ENCODE peak calls at places on chromosome 6, in four cellular contexts. P, R, G and S are unnamed samples.

GRCh38 chr6:37131104-37131959 is 38.6 kb upstream of the PIM1 start:
- DNase-seq in P (peak), R (no peak), G (no peak), S (no peak)

GRCh38 chr6:155267411-155267810 is 3.6 kb downstream of the CLDN20 start:
- DNase-seq in P (no peak), R (no peak), G (no peak), S (no peak)

GRCh38 chr6:163021054-163021453 is 293.3 kb downstream of the PACRG start:
- DNase-seq in P (no peak), R (no peak), G (no peak), S (no peak)

GRCh38 chr6:47446974-47447373 is 30.6 kb upstream of the CD2AP start:
- DNase-seq in P (no peak), R (no peak), G (no peak), S (no peak)

GRCh38 chr6:85756982-85757381 is 114.3 kb upstream of the SYNCRIP start:
- DNase-seq in P (no peak), R (no peak), G (peak), S (no peak)

GRCh38 chr6:128632131-128632530 is 111.7 kb upstream of the PTPRK start:
- DNase-seq in P (no peak), R (no peak), G (no peak), S (no peak)

GRCh38 chr6:33276864-33277662 is at the start of gene B3GALT4:
- DNase-seq in P (peak), R (peak), G (peak), S (peak)

GRCh38 chr6:155227076-155227475 is 36.7 kb upstream of the CLDN20 start:
- DNase-seq in P (no peak), R (no peak), G (no peak), S (no peak)

GRCh38 chr6:28585335-28585734 is 59.7 kb downstream of the GPX5 start:
- DNase-seq in P (no peak), R (no peak), G (peak), S (no peak)

GRCh38 chr6:9539231-9539755 is 875.6 kb downstream of the TFAP2A start:
- DNase-seq in P (no peak), R (no peak), G (no peak), S (no peak)

GRCh38 chr6:1187293-1188131 is 124.4 kb upstream of the FOXQ1 start:
- DNase-seq in P (no peak), R (no peak), G (no peak), S (no peak)

GRCh38 chr6:106444777-106445507 is 84.4 kb downstream of the CRYBG1 start:
- DNase-seq in P (peak), R (no peak), G (peak), S (no peak)

GRCh38 chr6:57312004-57312345 is 5.5 kb upstream of the PRIM2 start:
- DNase-seq in P (no peak), R (no peak), G (no peak), S (no peak)

GRCh38 chr6:57313009-57313408 is 4.4 kb upstream of the PRIM2 start:
- DNase-seq in P (no peak), R (no peak), G (no peak), S (no peak)

GRCh38 chr6:57313711-57314471 is 3.5 kb upstream of the PRIM2 start:
- DNase-seq in P (no peak), R (no peak), G (no peak), S (no peak)

GRCh38 chr6:57307850-57308249 is 9.6 kb upstream of the PRIM2 start:
- DNase-seq in P (no peak), R (no peak), G (no peak), S (no peak)

GRCh38 chr6:57310817-57311157 is 6.6 kb upstream of the PRIM2 start:
- DNase-seq in P (no peak), R (no peak), G (no peak), S (no peak)
- TF ChIP-seq CTCF in P (no peak), R (no peak), G (no peak), S (no peak)

GRCh38 chr6:122789862-122790739 is 1.0 kb downstream of the SMPDL3A start:
- DNase-seq in P (peak), R (no peak), G (peak), S (no peak)

GRCh38 chr6:122788663-122789062 is 395 bp upstream of the SMPDL3A start:
- DNase-seq in P (no peak), R (no peak), G (no peak), S (no peak)

GRCh38 chr6:122788208-122788607 is 850 bp upstream of the SMPDL3A start:
- DNase-seq in P (no peak), R (no peak), G (no peak), S (no peak)

GRCh38 chr6:122790740-122791679 is 2.0 kb downstream of the SMPDL3A start:
- DNase-seq in P (no peak), R (no peak), G (no peak), S (no peak)

DNA sequence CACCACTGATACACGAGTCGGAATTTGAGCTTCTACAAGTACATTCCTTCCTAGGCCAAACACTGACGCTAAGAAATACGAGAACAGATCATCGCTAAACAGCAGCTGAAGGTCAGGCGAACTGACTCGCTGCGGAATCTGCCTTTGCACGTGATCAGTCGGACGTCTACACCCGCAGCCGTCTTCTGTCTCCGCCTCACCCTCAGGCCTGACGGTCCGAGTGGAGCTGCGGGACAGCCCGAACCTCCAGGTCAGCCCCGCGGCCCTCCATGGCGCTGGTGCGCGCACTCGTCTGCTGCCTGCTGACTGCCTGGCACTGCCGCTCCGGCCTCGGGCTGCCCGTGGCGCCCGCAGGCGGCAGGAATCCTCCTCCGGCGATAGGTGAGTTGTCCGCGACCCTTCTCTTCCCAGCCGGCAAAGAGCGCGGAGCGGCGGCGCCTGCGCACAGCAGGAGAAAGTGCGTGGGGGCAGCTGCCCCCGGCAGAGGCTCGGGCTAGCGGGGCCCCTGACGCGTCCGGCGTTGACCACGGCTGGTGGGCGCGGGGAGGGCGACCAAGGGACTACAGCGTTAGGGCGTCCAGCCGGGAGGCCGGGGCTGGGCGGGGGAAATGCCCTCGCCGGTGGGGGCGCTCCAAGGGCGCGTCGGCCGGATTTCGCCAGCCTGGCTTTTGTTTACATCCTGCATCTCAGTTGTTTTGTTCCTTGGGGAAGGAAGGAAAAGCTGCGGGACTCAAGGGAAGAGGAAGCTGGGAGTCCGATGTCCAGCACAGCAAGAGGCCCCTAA is at the start of gene SMPDL3A:
- DNase-seq in P (peak), R (peak), G (peak), S (peak)
- TF ChIP-seq CTCF in P (peak), R (peak), G (peak), S (no peak)

GRCh38 chr6:156852147-156852857 is 75.1 kb downstream of the ARID1B start:
- DNase-seq in P (no peak), R (no peak), G (peak), S (no peak)
- TF ChIP-seq CTCF in P (peak), R (no peak), G (no peak), S (no peak)

DNA sequence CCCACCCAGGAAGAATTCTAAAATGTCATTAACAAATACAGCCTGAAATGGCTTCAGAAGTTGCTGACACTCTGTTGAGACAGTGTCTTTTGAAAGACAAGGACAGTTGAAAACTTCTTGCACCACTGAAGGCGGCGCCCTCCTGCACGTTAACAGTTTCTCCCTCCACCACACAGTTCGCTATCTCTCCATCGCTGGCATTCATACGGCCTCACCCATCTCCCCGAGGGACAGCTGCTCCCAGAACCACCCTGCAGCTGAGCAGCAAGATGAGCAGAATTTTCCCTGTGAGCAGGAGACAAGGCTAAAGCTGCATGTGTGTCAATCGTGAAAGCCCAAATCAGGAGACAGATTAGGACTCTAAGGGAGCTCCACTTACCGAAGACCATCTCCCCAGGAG is 113.3 kb downstream of the LY86 start:
- DNase-seq in P (peak), R (no peak), G (peak), S (no peak)
- TF ChIP-seq CTCF in P (no peak), R (no peak), G (peak), S (no peak)

DNA sequence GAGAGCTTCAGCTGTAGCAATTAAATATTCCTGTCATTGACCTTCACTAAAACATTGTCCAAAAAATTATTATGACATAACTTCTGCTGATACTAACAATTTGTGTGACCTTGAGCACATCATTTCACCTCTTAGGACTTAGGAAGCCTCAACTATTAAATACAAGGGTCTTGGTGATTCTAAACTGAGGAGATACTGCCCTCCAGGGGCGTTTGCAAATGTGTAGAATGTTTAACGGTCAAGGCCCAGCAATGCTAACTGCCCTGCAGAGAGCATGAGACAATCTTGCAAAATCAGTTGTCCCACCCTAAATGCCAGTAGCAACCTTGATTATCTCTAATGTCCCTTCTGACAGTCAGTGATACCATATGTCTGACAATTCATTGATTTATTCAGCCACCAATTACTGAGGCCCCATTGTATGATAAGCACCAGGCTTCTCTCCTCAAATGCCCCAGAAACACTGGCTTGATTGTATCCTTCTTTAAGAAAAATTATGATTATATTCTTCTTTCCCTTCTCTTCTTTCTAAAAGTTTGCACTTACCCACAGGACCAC is 284.1 kb upstream of the PLN start:
- DNase-seq in P (peak), R (no peak), G (peak), S (peak)
- TF ChIP-seq CTCF in P (peak), R (peak), G (peak), S (no peak)

GRCh38 chr6:42877695-42878094 is 1.7 kb upstream of the RPL7L1 start:
- DNase-seq in P (no peak), R (no peak), G (no peak), S (no peak)

GRCh38 chr6:42879372-42880239 is at the start of gene RPL7L1:
- DNase-seq in P (peak), R (peak), G (peak), S (peak)
- TF ChIP-seq CTCF in P (peak), R (no peak), G (no peak), S (peak)

GRCh38 chr6:137136065-137136464 is 37.4 kb downstream of the IL22RA2 start:
- DNase-seq in P (no peak), R (no peak), G (peak), S (no peak)
- TF ChIP-seq CTCF in P (peak), R (no peak), G (peak), S (no peak)